ENCODE peak calls at places on chromosomes 4 and X, in ten cellular contexts. One of them, this sample, is unnamed.
A peak's percentile ranks its signal among the peaks of the same experiment; 100 is the strongest.

GRCh38 chrX:51860679-51861078 is 32.7 kb upstream of the MAGED1 start:
- DNase-seq in NCI-H748 treated with DMSO at 0.1 percent for 48 hours: peak; percentile 22
- DNase-seq in left lobe of liver: no peak
- DNase-seq in neuronal stem cell: peak; percentile 11
- DNase-seq in amniotic stem cell: no peak
- DNase-seq in activated T-cell treated with anti-CD3 and anti-CD28 coated beads, Interleukin-2, amount 50 U/mL, for 4 hours: no peak
- DNase-seq in lung: no peak
- DNase-seq in T-helper 2 cell treated with Interferon-gamma antibody and Interleukin-4, amounts not matched to agents 5 μg/mL and 100 μg/mL, for 36 hours: no peak
- DNase-seq in activated T-helper 9 cell treated with anti-CD3 and anti-CD28 coated beads, Interleukin-2, amount 50 U/mL, for 16 hours: no peak
- DNase-seq in SW480: peak; percentile 24
- DNase-seq in this sample: no peak

GRCh38 chr4:3252831-3253641 is 4.1 kb downstream of the MSANTD1 start:
- DNase-seq in SW480: no peak
- DNase-seq in NCI-H748 treated with DMSO at 0.1 percent for 48 hours: no peak
- DNase-seq in left lobe of liver: no peak
- DNase-seq in T-helper 2 cell treated with Interferon-gamma antibody and Interleukin-4, amounts not matched to agents 5 μg/mL and 100 μg/mL, for 36 hours: no peak
- DNase-seq in lung: no peak
- DNase-seq in activated T-cell treated with anti-CD3 and anti-CD28 coated beads, Interleukin-2, amount 50 U/mL, for 4 hours: peak; percentile 2
- DNase-seq in amniotic stem cell: no peak
- DNase-seq in activated T-helper 9 cell treated with anti-CD3 and anti-CD28 coated beads, Interleukin-2, amount 50 U/mL, for 16 hours: no peak
- DNase-seq in neuronal stem cell: no peak
- DNase-seq in this sample: no peak

GRCh38 chrX:77427586-77427985 is 19.6 kb upstream of the FGF16 start:
- DNase-seq in lung: no peak
- DNase-seq in activated T-cell treated with anti-CD3 and anti-CD28 coated beads, Interleukin-2, amount 50 U/mL, for 4 hours: no peak
- DNase-seq in activated T-helper 9 cell treated with anti-CD3 and anti-CD28 coated beads, Interleukin-2, amount 50 U/mL, for 16 hours: no peak
- DNase-seq in SW480: no peak
- DNase-seq in T-helper 2 cell treated with Interferon-gamma antibody and Interleukin-4, amounts not matched to agents 5 μg/mL and 100 μg/mL, for 36 hours: no peak
- DNase-seq in neuronal stem cell: no peak
- DNase-seq in NCI-H748 treated with DMSO at 0.1 percent for 48 hours: no peak
- DNase-seq in amniotic stem cell: no peak
- DNase-seq in left lobe of liver: no peak
- DNase-seq in this sample: no peak

GRCh38 chrX:43870758-43871419 is 11.4 kb downstream of the MAOB start:
- DNase-seq in left lobe of liver: no peak
- DNase-seq in neuronal stem cell: no peak
- DNase-seq in SW480: no peak
- DNase-seq in amniotic stem cell: no peak
- DNase-seq in lung: no peak
- DNase-seq in activated T-cell treated with anti-CD3 and anti-CD28 coated beads, Interleukin-2, amount 50 U/mL, for 4 hours: no peak
- DNase-seq in activated T-helper 9 cell treated with anti-CD3 and anti-CD28 coated beads, Interleukin-2, amount 50 U/mL, for 16 hours: no peak
- DNase-seq in NCI-H748 treated with DMSO at 0.1 percent for 48 hours: no peak
- DNase-seq in T-helper 2 cell treated with Interferon-gamma antibody and Interleukin-4, amounts not matched to agents 5 μg/mL and 100 μg/mL, for 36 hours: no peak
- DNase-seq in this sample: no peak

GRCh38 chrX:119407681-119408080 is 8.5 kb downstream of the SLC25A43 start:
- DNase-seq in SW480: no peak
- DNase-seq in NCI-H748 treated with DMSO at 0.1 percent for 48 hours: no peak
- DNase-seq in T-helper 2 cell treated with Interferon-gamma antibody and Interleukin-4, amounts not matched to agents 5 μg/mL and 100 μg/mL, for 36 hours: no peak
- DNase-seq in activated T-cell treated with anti-CD3 and anti-CD28 coated beads, Interleukin-2, amount 50 U/mL, for 4 hours: no peak
- DNase-seq in lung: no peak
- DNase-seq in left lobe of liver: no peak
- DNase-seq in amniotic stem cell: no peak
- DNase-seq in activated T-helper 9 cell treated with anti-CD3 and anti-CD28 coated beads, Interleukin-2, amount 50 U/mL, for 16 hours: no peak
- DNase-seq in neuronal stem cell: no peak
- DNase-seq in this sample: no peak

GRCh38 chr4:103118171-103118570 is 18.5 kb upstream of the BDH2 start:
- DNase-seq in SW480: no peak
- DNase-seq in NCI-H748 treated with DMSO at 0.1 percent for 48 hours: no peak
- DNase-seq in neuronal stem cell: no peak
- DNase-seq in T-helper 2 cell treated with Interferon-gamma antibody and Interleukin-4, amounts not matched to agents 5 μg/mL and 100 μg/mL, for 36 hours: no peak
- DNase-seq in lung: no peak
- DNase-seq in left lobe of liver: no peak
- DNase-seq in activated T-cell treated with anti-CD3 and anti-CD28 coated beads, Interleukin-2, amount 50 U/mL, for 4 hours: no peak
- DNase-seq in activated T-helper 9 cell treated with anti-CD3 and anti-CD28 coated beads, Interleukin-2, amount 50 U/mL, for 16 hours: no peak
- DNase-seq in amniotic stem cell: no peak
- DNase-seq in this sample: no peak

GRCh38 chr4:152073738-152074137 is 312.9 kb upstream of the GATB start:
- DNase-seq in lung: peak; percentile 82
- DNase-seq in NCI-H748 treated with DMSO at 0.1 percent for 48 hours: no peak
- DNase-seq in amniotic stem cell: no peak
- DNase-seq in activated T-helper 9 cell treated with anti-CD3 and anti-CD28 coated beads, Interleukin-2, amount 50 U/mL, for 16 hours: no peak
- DNase-seq in T-helper 2 cell treated with Interferon-gamma antibody and Interleukin-4, amounts not matched to agents 5 μg/mL and 100 μg/mL, for 36 hours: no peak
- DNase-seq in activated T-cell treated with anti-CD3 and anti-CD28 coated beads, Interleukin-2, amount 50 U/mL, for 4 hours: no peak
- DNase-seq in left lobe of liver: no peak
- DNase-seq in neuronal stem cell: no peak
- DNase-seq in SW480: no peak
- DNase-seq in this sample: no peak

GRCh38 chrX:134373736-134374135 is 86.2 kb upstream of the HPRT1 start:
- DNase-seq in SW480: no peak
- DNase-seq in left lobe of liver: no peak
- DNase-seq in amniotic stem cell: no peak
- DNase-seq in NCI-H748 treated with DMSO at 0.1 percent for 48 hours: peak; percentile 1
- DNase-seq in T-helper 2 cell treated with Interferon-gamma antibody and Interleukin-4, amounts not matched to agents 5 μg/mL and 100 μg/mL, for 36 hours: no peak
- DNase-seq in activated T-cell treated with anti-CD3 and anti-CD28 coated beads, Interleukin-2, amount 50 U/mL, for 4 hours: no peak
- DNase-seq in neuronal stem cell: no peak
- DNase-seq in activated T-helper 9 cell treated with anti-CD3 and anti-CD28 coated beads, Interleukin-2, amount 50 U/mL, for 16 hours: no peak
- DNase-seq in lung: no peak
- DNase-seq in this sample: peak; percentile 25

GRCh38 chrX:41100200-41100599 is 15.0 kb downstream of the USP9X start:
- DNase-seq in lung: no peak
- DNase-seq in neuronal stem cell: no peak
- DNase-seq in activated T-cell treated with anti-CD3 and anti-CD28 coated beads, Interleukin-2, amount 50 U/mL, for 4 hours: no peak
- DNase-seq in SW480: no peak
- DNase-seq in left lobe of liver: no peak
- DNase-seq in NCI-H748 treated with DMSO at 0.1 percent for 48 hours: no peak
- DNase-seq in T-helper 2 cell treated with Interferon-gamma antibody and Interleukin-4, amounts not matched to agents 5 μg/mL and 100 μg/mL, for 36 hours: no peak
- DNase-seq in activated T-helper 9 cell treated with anti-CD3 and anti-CD28 coated beads, Interleukin-2, amount 50 U/mL, for 16 hours: no peak
- DNase-seq in amniotic stem cell: no peak
- DNase-seq in this sample: no peak

GRCh38 chrX:2609431-2610238 is 81.5 kb upstream of the CD99 start:
- DNase-seq in neuronal stem cell: no peak
- DNase-seq in amniotic stem cell: no peak
- DNase-seq in activated T-helper 9 cell treated with anti-CD3 and anti-CD28 coated beads, Interleukin-2, amount 50 U/mL, for 16 hours: no peak
- DNase-seq in SW480: peak; percentile 14
- DNase-seq in left lobe of liver: no peak
- DNase-seq in NCI-H748 treated with DMSO at 0.1 percent for 48 hours: no peak
- DNase-seq in lung: no peak
- DNase-seq in T-helper 2 cell treated with Interferon-gamma antibody and Interleukin-4, amounts not matched to agents 5 μg/mL and 100 μg/mL, for 36 hours: no peak
- DNase-seq in activated T-cell treated with anti-CD3 and anti-CD28 coated beads, Interleukin-2, amount 50 U/mL, for 4 hours: no peak
- DNase-seq in this sample: peak; percentile 15

GRCh38 chr4:98509641-98510170 is 148.7 kb downstream of the TSPAN5 start:
- DNase-seq in lung: no peak
- DNase-seq in T-helper 2 cell treated with Interferon-gamma antibody and Interleukin-4, amounts not matched to agents 5 μg/mL and 100 μg/mL, for 36 hours: no peak
- DNase-seq in amniotic stem cell: no peak
- DNase-seq in SW480: no peak
- DNase-seq in neuronal stem cell: no peak
- DNase-seq in NCI-H748 treated with DMSO at 0.1 percent for 48 hours: no peak
- DNase-seq in activated T-helper 9 cell treated with anti-CD3 and anti-CD28 coated beads, Interleukin-2, amount 50 U/mL, for 16 hours: no peak
- DNase-seq in activated T-cell treated with anti-CD3 and anti-CD28 coated beads, Interleukin-2, amount 50 U/mL, for 4 hours: no peak
- DNase-seq in left lobe of liver: no peak
- DNase-seq in this sample: no peak

GRCh38 chrX:153734871-153735270 is 10.2 kb downstream of the ABCD1 start:
- DNase-seq in SW480: no peak
- DNase-seq in NCI-H748 treated with DMSO at 0.1 percent for 48 hours: no peak
- DNase-seq in left lobe of liver: no peak
- DNase-seq in T-helper 2 cell treated with Interferon-gamma antibody and Interleukin-4, amounts not matched to agents 5 μg/mL and 100 μg/mL, for 36 hours: no peak
- DNase-seq in activated T-helper 9 cell treated with anti-CD3 and anti-CD28 coated beads, Interleukin-2, amount 50 U/mL, for 16 hours: no peak
- DNase-seq in activated T-cell treated with anti-CD3 and anti-CD28 coated beads, Interleukin-2, amount 50 U/mL, for 4 hours: no peak
- DNase-seq in neuronal stem cell: no peak
- DNase-seq in lung: no peak
- DNase-seq in amniotic stem cell: no peak
- DNase-seq in this sample: no peak